ENCODE peak calls at places on chromosomes 16 and 17, in six cellular contexts. P is suprapubic skin, W is germinal center, S is neuronal stem cell, L is NCI-H1092 treated with DMSO at 0.1 percent for 48 hours, U is SW 1271. T is an unnamed sample.

GRCh38 chr17:60148300-60148838 is 1.4 kb upstream of the CA4 start:
- DNase-seq in P (no peak), W (no peak), S (no peak), L (no peak), U (no peak), T (no peak)

GRCh38 chr17:76437467-76438402 is 15.2 kb downstream of the UBE2O start:
- DNase-seq in P (no peak), W (no peak), S (no peak), L (no peak), U (no peak), T (no peak)

GRCh38 chr17:34307110-34307509 is 12.1 kb upstream of the CCL8 start:
- DNase-seq in P (no peak), W (no peak), S (no peak), L (no peak), U (no peak), T (no peak)

GRCh38 chr17:65527857-65528591 is 33.4 kb downstream of the AXIN2 start:
- DNase-seq in P (no peak), W (no peak), S (no peak), L (no peak), U (no peak), T (no peak)

GRCh38 chr16:23356941-23357340 is 54.8 kb downstream of the SCNN1B start:
- DNase-seq in P (no peak), W (no peak), S (no peak), L (no peak), U (no peak), T (no peak)

GRCh38 chr16:4846503-4846900 is 586 bp downstream of the GLYR1 start:
- DNase-seq in P (peak; percentile 78), W (no peak), S (no peak), L (no peak), U (no peak), T (no peak)

GRCh38 chr16:28984619-28985135 is at the start of gene LAT:
- DNase-seq in P (no peak), W (peak; percentile 21), S (no peak), L (no peak), U (no peak), T (no peak)

GRCh38 chr17:40180694-40181093 is 3.4 kb downstream of the RAPGEFL1 start:
- DNase-seq in P (no peak), W (no peak), S (no peak), L (no peak), U (no peak), T (no peak)

GRCh38 chr16:87222335-87222734 is 94.9 kb downstream of the C16orf95 start:
- DNase-seq in P (no peak), W (no peak), S (no peak), L (no peak), U (no peak), T (no peak)

GRCh38 chr17:34252138-34252889 is 2.8 kb upstream of the CCL2 start:
- DNase-seq in P (peak; percentile 95), W (peak; percentile 18), S (no peak), L (no peak), U (no peak), T (peak; percentile 94)

GRCh38 chr17:33297643-33298042 is 4.5 kb upstream of the ASIC2 start:
- DNase-seq in P (no peak), W (no peak), S (no peak), L (no peak), U (no peak), T (no peak)

GRCh38 chr17:47732399-47733046 is 513 bp upstream of the TBX21 start:
- DNase-seq in P (peak; percentile 20), W (no peak), S (no peak), L (no peak), U (no peak), T (no peak)

GRCh38 chr17:6660765-6661463 is 9.4 kb downstream of the C17orf100 start:
- DNase-seq in P (peak; percentile 34), W (peak; percentile 58), S (no peak), L (no peak), U (no peak), T (peak; percentile 83)

GRCh38 chr17:72465191-72466024 is 344.6 kb downstream of the SOX9 start:
- DNase-seq in P (no peak), W (no peak), S (no peak), L (peak; percentile 48), U (peak; percentile 79), T (peak; percentile 79)

GRCh38 chr16:87948119-87948545 is 3.1 kb upstream of the BANP start:
- DNase-seq in P (no peak), W (no peak), S (no peak), L (no peak), U (no peak), T (no peak)

GRCh38 chr16:12685806-12686205 is 117.9 kb downstream of the CPPED1 start:
- DNase-seq in P (no peak), W (no peak), S (no peak), L (no peak), U (no peak), T (no peak)

GRCh38 chr17:66667491-66668030 is 167.4 kb upstream of the CACNG5 start:
- DNase-seq in P (no peak), W (no peak), S (no peak), L (no peak), U (no peak), T (no peak)

GRCh38 chr16:53787423-53787822 is 83.5 kb downstream of the FTO start:
- DNase-seq in P (no peak), W (no peak), S (no peak), L (no peak), U (no peak), T (no peak)

GRCh38 chr16:54027126-54027922 is 259.3 kb downstream of the IRX3 start:
- DNase-seq in P (no peak), W (no peak), S (no peak), L (no peak), U (no peak), T (no peak)

GRCh38 chr16:89574681-89575246 is 794 bp upstream of the CPNE7 start:
- DNase-seq in P (no peak), W (peak; percentile 80), S (no peak), L (no peak), U (no peak), T (no peak)

GRCh38 chr17:80860101-80860671 is 131.5 kb upstream of the CHMP6 start:
- DNase-seq in P (no peak), W (no peak), S (no peak), L (no peak), U (no peak), T (no peak)